ENCODE peak calls at places on chromosomes 12 and 14, in eight cellular contexts. One of them, this sample, is unnamed.

GRCh38 chr12:63916561-63917476 is 72.3 kb downstream of the SRGAP1 start:
- DNase-seq in breast epithelium: no peak
- DNase-seq in HCT116: no peak
- DNase-seq in A549: no peak
- DNase-seq in testis: no peak
- DNase-seq in sigmoid colon: no peak
- DNase-seq in gastrocnemius medialis: no peak
- DNase-seq in tibial nerve: no peak
- DNase-seq in this sample: no peak

GRCh38 chr12:80314741-80315140 is 129.3 kb upstream of the PTPRQ start:
- DNase-seq in HCT116: no peak
- DNase-seq in tibial nerve: no peak
- DNase-seq in sigmoid colon: no peak
- DNase-seq in gastrocnemius medialis: no peak
- DNase-seq in A549: no peak
- DNase-seq in breast epithelium: no peak
- DNase-seq in testis: no peak
- DNase-seq in this sample: no peak

GRCh38 chr12:29807125-29807524 is 23.4 kb upstream of the TMTC1 start:
- DNase-seq in tibial nerve: no peak
- DNase-seq in gastrocnemius medialis: no peak
- DNase-seq in breast epithelium: no peak
- DNase-seq in A549: no peak
- DNase-seq in sigmoid colon: no peak
- DNase-seq in HCT116: no peak
- DNase-seq in testis: no peak
- DNase-seq in this sample: no peak

GRCh38 chr12:59459966-59460365 is 135.9 kb upstream of the SLC16A7 start:
- DNase-seq in testis: no peak
- DNase-seq in HCT116: no peak
- DNase-seq in breast epithelium: no peak
- DNase-seq in gastrocnemius medialis: no peak
- DNase-seq in A549: no peak
- DNase-seq in sigmoid colon: no peak
- DNase-seq in tibial nerve: no peak
- DNase-seq in this sample: no peak

GRCh38 chr14:88270781-88271180 is 52.3 kb downstream of the KCNK10 start:
- DNase-seq in A549: no peak
- DNase-seq in gastrocnemius medialis: no peak
- DNase-seq in sigmoid colon: no peak
- DNase-seq in HCT116: no peak
- DNase-seq in testis: no peak
- DNase-seq in breast epithelium: no peak
- DNase-seq in tibial nerve: no peak
- DNase-seq in this sample: no peak

GRCh38 chr12:111025792-111026430 is 105.5 kb upstream of the MYL2 start:
- DNase-seq in testis: no peak
- DNase-seq in A549: no peak
- DNase-seq in HCT116: no peak
- DNase-seq in tibial nerve: no peak
- DNase-seq in gastrocnemius medialis: no peak
- DNase-seq in breast epithelium: no peak
- DNase-seq in sigmoid colon: no peak
- DNase-seq in this sample: no peak

GRCh38 chr12:90188857-90189256 is 480.2 kb upstream of the ATP2B1 start:
- DNase-seq in sigmoid colon: no peak
- DNase-seq in A549: no peak
- DNase-seq in testis: no peak
- DNase-seq in gastrocnemius medialis: no peak
- DNase-seq in breast epithelium: no peak
- DNase-seq in HCT116: no peak
- DNase-seq in tibial nerve: no peak
- DNase-seq in this sample: no peak

GRCh38 chr12:48279096-48279495 is 71.6 kb downstream of the ZNF641 start:
- DNase-seq in HCT116: no peak
- DNase-seq in sigmoid colon: no peak
- DNase-seq in A549: no peak
- DNase-seq in tibial nerve: no peak
- DNase-seq in gastrocnemius medialis: no peak
- DNase-seq in breast epithelium: no peak
- DNase-seq in testis: no peak
- DNase-seq in this sample: no peak

GRCh38 chr14:50311337-50311973 is 574 bp downstream of the L2HGDH start:
- DNase-seq in testis: no peak
- DNase-seq in breast epithelium: no peak
- DNase-seq in tibial nerve: peak
- DNase-seq in gastrocnemius medialis: no peak
- DNase-seq in A549: peak
- DNase-seq in HCT116: no peak
- DNase-seq in sigmoid colon: no peak
- DNase-seq in this sample: no peak

GRCh38 chr14:50311974-50312733 is at the start of the genes DMAC2L and L2HGDH:
- DNase-seq in HCT116: peak
- DNase-seq in tibial nerve: peak
- DNase-seq in breast epithelium: peak
- DNase-seq in A549: peak
- DNase-seq in gastrocnemius medialis: peak
- DNase-seq in sigmoid colon: peak
- DNase-seq in testis: peak
- DNase-seq in this sample: peak

GRCh38 chr14:50308363-50308762 is 3.7 kb downstream of the L2HGDH start:
- DNase-seq in A549: no peak
- DNase-seq in tibial nerve: no peak
- DNase-seq in HCT116: no peak
- DNase-seq in sigmoid colon: no peak
- DNase-seq in gastrocnemius medialis: no peak
- DNase-seq in breast epithelium: no peak
- DNase-seq in testis: no peak
- DNase-seq in this sample: no peak

GRCh38 chr14:50310445-50310844 is 1.6 kb downstream of the L2HGDH start:
- DNase-seq in testis: no peak
- DNase-seq in A549: no peak
- DNase-seq in tibial nerve: no peak
- DNase-seq in HCT116: no peak
- DNase-seq in breast epithelium: no peak
- DNase-seq in sigmoid colon: no peak
- DNase-seq in gastrocnemius medialis: no peak
- DNase-seq in this sample: no peak

DNA sequence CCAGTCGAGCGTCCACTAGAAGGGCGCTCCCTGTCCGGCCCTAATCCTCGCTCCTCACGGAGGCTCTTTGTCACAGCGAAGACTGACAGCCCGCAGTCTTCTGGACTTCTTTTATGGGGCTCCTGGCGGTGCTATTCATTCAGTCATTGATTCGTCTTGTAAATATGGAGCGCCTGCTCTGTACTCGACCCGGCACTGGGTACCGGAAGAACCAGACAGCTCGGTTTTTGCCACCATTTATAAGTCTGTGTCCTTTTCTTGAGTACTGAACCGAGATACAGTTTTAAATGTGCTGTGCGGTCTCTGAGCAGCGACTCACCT is 570 bp downstream of the DMAC2L start:
- DNase-seq in tibial nerve: peak
- DNase-seq in testis: no peak
- DNase-seq in A549: no peak
- DNase-seq in HCT116: no peak
- DNase-seq in gastrocnemius medialis: no peak
- DNase-seq in sigmoid colon: no peak
- DNase-seq in breast epithelium: no peak
- DNase-seq in this sample: no peak
- TF ChIP-seq POLR2A in tibial nerve: no peak
- TF ChIP-seq POLR2A in testis: no peak
- TF ChIP-seq POLR2A in A549: no peak
- TF ChIP-seq POLR2A in HCT116: no peak
- TF ChIP-seq POLR2A in gastrocnemius medialis: no peak
- TF ChIP-seq POLR2A in sigmoid colon: no peak
- TF ChIP-seq POLR2A in breast epithelium: no peak
- TF ChIP-seq POLR2A in this sample: no peak

DNA sequence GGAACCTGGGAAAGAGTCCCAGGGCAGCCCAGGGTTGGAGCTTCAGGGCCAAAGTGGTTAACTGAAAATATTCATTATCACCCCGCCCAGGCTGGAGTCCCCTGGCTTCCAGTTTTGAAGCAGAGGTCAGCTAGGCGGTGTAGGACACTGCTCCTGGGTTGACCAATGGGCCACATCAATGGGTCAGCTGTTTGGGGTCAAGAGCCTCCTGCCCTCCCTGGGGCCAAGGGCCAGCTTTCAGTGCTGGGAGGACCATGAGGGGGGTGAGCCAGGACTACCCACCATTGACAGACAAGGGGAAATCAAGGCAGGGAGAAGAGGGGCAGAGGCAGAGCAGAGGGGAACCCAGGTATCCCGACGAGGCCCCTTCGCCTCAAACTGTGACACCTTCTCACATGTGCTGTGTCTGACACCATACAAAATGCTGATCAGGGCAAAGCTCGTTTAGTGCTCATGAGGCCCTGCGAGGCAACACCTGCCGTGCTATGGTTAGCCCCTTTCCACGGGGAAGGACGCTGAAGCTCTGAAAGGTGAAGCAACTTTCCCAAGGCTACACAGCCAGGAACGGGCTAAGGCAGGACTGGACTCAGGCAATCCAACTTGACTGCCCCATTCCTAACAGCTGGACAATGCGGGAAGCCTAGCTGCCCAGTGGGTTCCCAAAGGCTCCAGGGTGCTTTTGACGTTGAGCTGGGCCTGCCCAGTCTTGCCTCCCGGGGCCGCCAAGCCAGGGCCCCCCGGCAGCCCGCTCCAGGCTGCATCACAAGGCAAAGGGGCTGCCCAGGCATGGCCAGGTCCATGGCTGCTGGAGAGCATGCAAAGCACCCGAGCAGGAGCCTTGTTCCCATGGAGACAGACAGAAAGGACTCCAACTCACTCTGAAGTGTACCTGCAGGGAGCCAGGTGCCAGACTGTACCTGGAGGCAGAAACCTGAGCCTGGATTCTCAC is 2.0 kb downstream of the SYNE3 start:
- DNase-seq in gastrocnemius medialis: no peak
- DNase-seq in HCT116: no peak
- DNase-seq in A549: no peak
- DNase-seq in breast epithelium: no peak
- DNase-seq in tibial nerve: no peak
- DNase-seq in sigmoid colon: no peak
- DNase-seq in testis: no peak
- DNase-seq in this sample: no peak
- H3K27ac ChIP-seq in gastrocnemius medialis: peak
- H3K27ac ChIP-seq in HCT116: no peak
- H3K27ac ChIP-seq in A549: no peak
- H3K27ac ChIP-seq in breast epithelium: peak
- H3K27ac ChIP-seq in tibial nerve: peak
- H3K27ac ChIP-seq in sigmoid colon: peak
- H3K27ac ChIP-seq in testis: no peak
- H3K27ac ChIP-seq in this sample: peak

DNA sequence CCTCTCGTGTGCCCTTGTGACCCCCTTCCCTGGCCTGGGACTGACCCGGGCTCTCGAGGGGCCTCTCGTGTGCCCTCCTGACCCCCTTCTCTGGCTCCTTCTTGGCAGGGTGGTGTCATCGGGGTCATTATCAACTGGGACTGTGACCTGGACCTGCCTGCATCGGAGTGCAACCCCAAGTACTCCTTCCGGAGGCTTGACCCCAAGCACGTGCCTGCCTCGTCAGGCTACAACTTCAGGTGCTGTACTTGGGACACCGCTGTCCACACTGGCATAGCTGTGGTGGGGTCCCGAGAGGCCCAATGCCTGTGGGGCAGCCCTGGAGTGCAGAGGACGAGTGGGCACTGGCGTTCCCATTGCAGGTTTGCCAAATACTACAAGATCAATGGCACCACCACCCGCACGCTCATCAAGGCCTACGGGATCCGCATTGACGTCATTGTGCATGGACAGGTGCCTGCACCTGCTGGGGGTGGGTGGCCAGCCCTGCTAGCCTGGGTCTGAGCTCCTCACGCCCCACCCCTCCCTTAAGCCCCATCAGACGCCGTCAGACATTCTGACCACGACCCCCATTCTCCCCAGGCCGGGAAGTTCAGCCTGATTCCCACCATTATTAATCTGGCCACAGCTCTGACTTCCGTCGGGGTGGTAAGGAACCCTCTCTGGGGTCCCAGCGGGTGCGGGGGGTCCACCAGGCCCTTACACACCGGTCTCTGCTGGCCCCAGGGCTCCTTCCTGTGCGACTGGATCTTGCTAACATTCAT is 2.5 kb downstream of the P2RX2 start:
- DNase-seq in tibial nerve: no peak
- DNase-seq in A549: no peak
- DNase-seq in gastrocnemius medialis: no peak
- DNase-seq in testis: no peak
- DNase-seq in sigmoid colon: no peak
- DNase-seq in HCT116: no peak
- DNase-seq in breast epithelium: no peak
- DNase-seq in this sample: no peak
- TF ChIP-seq POLR2A in tibial nerve: no peak
- TF ChIP-seq POLR2A in A549: no peak
- TF ChIP-seq POLR2A in gastrocnemius medialis: no peak
- TF ChIP-seq POLR2A in testis: no peak
- TF ChIP-seq POLR2A in sigmoid colon: no peak
- TF ChIP-seq POLR2A in HCT116: no peak
- TF ChIP-seq POLR2A in breast epithelium: no peak
- TF ChIP-seq POLR2A in this sample: no peak

GRCh38 chr14:104768437-104769323 is 15.7 kb downstream of the SIVA1 start:
- DNase-seq in tibial nerve: peak
- DNase-seq in sigmoid colon: peak
- DNase-seq in gastrocnemius medialis: peak
- DNase-seq in breast epithelium: peak
- DNase-seq in HCT116: peak
- DNase-seq in testis: peak
- DNase-seq in A549: peak
- DNase-seq in this sample: peak

GRCh38 chr14:104765517-104765916 is 12.6 kb downstream of the SIVA1 start:
- DNase-seq in HCT116: no peak
- DNase-seq in breast epithelium: no peak
- DNase-seq in gastrocnemius medialis: no peak
- DNase-seq in sigmoid colon: no peak
- DNase-seq in A549: no peak
- DNase-seq in testis: no peak
- DNase-seq in tibial nerve: no peak
- DNase-seq in this sample: no peak

GRCh38 chr14:104767634-104767918 is 14.6 kb downstream of the SIVA1 start:
- DNase-seq in sigmoid colon: no peak
- DNase-seq in A549: no peak
- DNase-seq in testis: no peak
- DNase-seq in gastrocnemius medialis: no peak
- DNase-seq in HCT116: no peak
- DNase-seq in breast epithelium: no peak
- DNase-seq in tibial nerve: no peak
- DNase-seq in this sample: no peak

GRCh38 chr14:104766256-104766862 is 13.4 kb downstream of the SIVA1 start:
- DNase-seq in sigmoid colon: no peak
- DNase-seq in HCT116: no peak
- DNase-seq in breast epithelium: no peak
- DNase-seq in tibial nerve: no peak
- DNase-seq in testis: no peak
- DNase-seq in gastrocnemius medialis: no peak
- DNase-seq in A549: no peak
- DNase-seq in this sample: no peak

DNA sequence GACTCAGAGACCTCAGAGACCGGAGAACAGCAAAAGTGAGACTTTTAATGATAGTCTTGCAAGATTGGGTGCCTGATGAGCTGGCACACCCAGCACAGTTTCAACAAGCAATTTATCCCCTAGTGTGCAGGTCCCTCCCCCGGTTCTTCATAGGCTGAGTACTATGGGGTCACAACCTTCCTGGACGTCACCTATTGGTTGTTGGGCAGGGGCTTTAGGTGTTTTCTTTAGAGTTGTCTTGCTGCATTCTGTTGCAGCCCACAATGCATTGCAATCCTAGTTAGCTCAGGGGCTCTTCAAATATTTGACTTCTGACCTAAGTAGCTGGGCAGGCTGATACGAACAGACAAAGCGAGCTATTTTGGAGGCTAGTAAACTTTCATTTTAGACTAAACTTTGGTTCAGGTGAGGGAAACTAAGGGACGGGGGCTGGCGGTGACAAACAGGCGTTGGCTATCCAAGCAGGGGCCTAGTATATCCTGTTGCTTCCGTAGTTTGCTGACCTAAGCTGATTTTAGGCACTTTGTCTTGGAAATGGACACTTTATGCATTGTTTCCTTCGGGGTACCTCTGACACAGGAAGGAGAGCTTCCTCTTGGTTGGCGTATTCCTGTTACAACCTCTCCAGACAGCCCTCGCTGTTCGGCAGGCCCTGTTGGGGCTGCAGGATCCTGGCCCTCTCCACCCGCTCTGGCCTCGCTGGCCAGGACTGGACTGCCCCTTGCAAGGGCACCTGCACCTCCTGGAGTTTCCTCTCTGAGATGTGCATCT is 14.1 kb downstream of the SIVA1 start:
- DNase-seq in sigmoid colon: no peak
- DNase-seq in HCT116: no peak
- DNase-seq in A549: no peak
- DNase-seq in testis: no peak
- DNase-seq in tibial nerve: no peak
- DNase-seq in breast epithelium: no peak
- DNase-seq in gastrocnemius medialis: no peak
- DNase-seq in this sample: no peak
- H3K27ac ChIP-seq in sigmoid colon: no peak
- H3K27ac ChIP-seq in HCT116: no peak
- H3K27ac ChIP-seq in A549: no peak
- H3K27ac ChIP-seq in testis: no peak
- H3K27ac ChIP-seq in tibial nerve: no peak
- H3K27ac ChIP-seq in breast epithelium: no peak
- H3K27ac ChIP-seq in gastrocnemius medialis: no peak
- H3K27ac ChIP-seq in this sample: no peak